ENCODE peak calls at places on chromosomes 6 and 20, in four cellular contexts. R is thoracic aorta, Y is tibial artery, H is breast epithelium. J is an unnamed sample.

GRCh38 chr20:53083411-53083810 is 111.3 kb downstream of the TSHZ2 start:
- DNase-seq in H (no peak), R (no peak), Y (no peak), J (no peak)

GRCh38 chr6:13097454-13097853 is 230.9 kb downstream of the TBC1D7 start:
- DNase-seq in Y (no peak), H (no peak), R (no peak), J (no peak)

GRCh38 chr6:72861059-72861458 is 239.2 kb downstream of the KCNQ5 start:
- DNase-seq in H (no peak), Y (no peak), R (no peak), J (no peak)

GRCh38 chr20:878511-879307 is 37.4 kb downstream of the ANGPT4 start:
- DNase-seq in Y (no peak), H (no peak), R (no peak), J (no peak)

GRCh38 chr20:36835025-36835424 is 40.9 kb upstream of the TLDC2 start:
- DNase-seq in Y (no peak), R (no peak), H (no peak), J (no peak)

GRCh38 chr6:89410231-89411018 is 1.6 kb downstream of the RRAGD start:
- DNase-seq in R (no peak), Y (no peak), H (no peak), J (no peak)

GRCh38 chr6:157469378-157469777 is 88.4 kb downstream of the ZDHHC14 start:
- DNase-seq in Y (no peak), H (no peak), R (no peak), J (no peak)

GRCh38 chr6:128438311-128438916 is 82.0 kb downstream of the PTPRK start:
- DNase-seq in Y (no peak), R (no peak), H (no peak), J (no peak)

DNA sequence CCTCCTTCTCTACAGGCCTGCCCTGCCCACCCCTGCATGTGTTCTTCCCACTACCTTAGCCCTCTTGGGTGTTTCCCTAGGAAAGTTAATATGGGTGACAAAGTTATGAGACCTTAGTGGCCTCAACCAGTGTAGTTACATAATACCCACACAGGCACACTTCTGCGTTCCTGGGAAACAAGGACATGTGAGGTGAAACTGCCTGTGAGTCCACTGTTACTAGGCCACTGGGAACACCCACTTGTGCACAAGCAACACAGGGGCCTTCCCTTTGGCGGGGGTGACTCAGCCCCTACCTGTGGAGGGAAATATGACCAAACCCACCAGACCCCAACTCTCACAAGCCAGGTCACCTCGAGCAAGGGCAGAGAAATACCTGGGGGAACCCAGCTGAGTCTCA is 12.8 kb downstream of the PI16 start:
- DNase-seq in H (no peak), R (no peak), Y (peak; percentile 51), J (no peak)
- TF ChIP-seq CTCF in H (no peak), R (no peak), Y (no peak), J (no peak)

GRCh38 chr6:5113096-5113495 is 28.0 kb downstream of the PPP1R3G start:
- DNase-seq in Y (no peak), R (no peak), H (no peak), J (no peak)
- H3K27ac ChIP-seq in Y (no peak overlapping the region), R (no peak overlapping the region), H (no peak overlapping the region), J (no peak overlapping the region)

DNA sequence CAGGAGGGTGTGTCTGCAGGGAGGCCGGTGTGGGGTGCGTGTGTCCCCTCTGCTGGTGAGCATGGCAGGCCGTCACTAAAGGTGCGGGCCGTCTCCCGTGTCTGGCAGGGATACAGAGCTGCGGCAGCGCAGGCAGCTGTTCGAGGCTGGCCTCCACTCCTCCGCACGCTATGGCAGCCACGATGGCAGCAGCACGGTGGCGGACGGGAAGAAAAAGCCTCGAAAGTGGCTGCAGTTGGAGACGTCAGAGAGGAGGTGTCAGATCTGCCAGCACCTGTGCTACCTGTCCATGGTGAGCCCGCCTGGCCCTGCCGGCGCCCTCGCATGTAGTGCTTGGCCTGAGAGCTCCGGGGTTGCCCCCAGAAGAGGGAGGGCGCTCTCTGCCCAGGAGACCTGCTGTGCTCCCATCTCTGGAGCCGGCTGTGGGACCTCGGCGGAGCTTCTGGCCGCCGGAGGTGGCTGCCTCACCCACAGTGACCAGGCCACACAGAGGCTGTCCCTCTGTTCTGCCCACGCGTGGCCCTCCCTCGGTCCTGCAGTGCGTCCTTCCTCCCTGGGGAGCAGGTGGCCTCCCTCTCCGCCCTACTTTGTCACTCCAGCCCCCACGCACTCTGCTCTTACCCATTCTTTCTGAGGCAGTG is 149.6 kb downstream of the DTNBP1 start:
- DNase-seq in Y (no peak), H (no peak), R (no peak), J (no peak)
- H3K36me3 ChIP-seq in Y (peaks cover 31% of the 10 kb centered on the region), H (peaks cover 8% of the 10 kb centered on the region), R (peaks cover 28% of the 10 kb centered on the region), J (peaks cover 88% of the 10 kb centered on the region)

GRCh38 chr6:18122128-18123093 is at the start of gene NHLRC1:
- DNase-seq in Y (peak; percentile 94), H (peak; percentile 84), R (peak; percentile 82), J (peak; percentile 92)

GRCh38 chr6:18119236-18119635 is 3.2 kb downstream of the NHLRC1 start:
- DNase-seq in H (no peak), R (no peak), Y (no peak), J (no peak)

GRCh38 chr6:18118330-18118729 is 4.1 kb downstream of the NHLRC1 start:
- DNase-seq in H (no peak), R (no peak), Y (no peak), J (no peak)

GRCh38 chr6:18126116-18126515 is 3.6 kb upstream of the NHLRC1 start:
- DNase-seq in R (no peak), Y (no peak), H (no peak), J (no peak)

DNA sequence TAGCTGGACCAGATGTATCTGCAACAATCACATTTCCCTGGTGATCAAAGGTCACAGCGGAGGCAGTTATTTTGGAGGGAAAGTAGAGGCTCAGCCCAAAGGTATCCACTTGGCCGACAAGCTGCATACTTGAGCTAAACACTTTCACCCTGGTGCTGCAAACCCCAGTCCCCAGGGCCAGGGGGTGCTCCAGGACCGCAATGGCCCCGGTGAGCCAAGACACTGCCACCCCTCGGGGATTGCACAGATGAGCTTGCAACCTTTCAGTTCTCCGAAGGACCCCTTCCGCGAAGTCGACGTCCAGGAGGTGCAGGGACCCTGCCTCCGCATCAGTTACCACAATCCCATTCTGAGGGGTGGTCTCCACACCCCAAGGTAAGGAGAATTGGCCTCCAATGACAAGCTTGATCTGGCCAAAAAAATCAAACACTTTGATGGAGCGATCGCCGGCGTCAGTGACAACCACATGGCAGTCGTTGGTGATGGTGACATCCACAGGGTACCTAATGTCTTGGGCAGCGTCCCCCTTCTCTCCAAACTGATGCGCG is 823 bp downstream of the NHLRC1 start:
- DNase-seq in Y (no peak), R (no peak), H (no peak), J (no peak)
- TF ChIP-seq CTCF in Y (no peak), R (no peak), H (no peak), J (no peak)

GRCh38 chr6:129660346-129660676 is 49.7 kb downstream of the ARHGAP18 start:
- DNase-seq in H (no peak), R (no peak), Y (no peak), J (no peak)

GRCh38 chr6:129663531-129663930 is 46.4 kb downstream of the ARHGAP18 start:
- DNase-seq in H (no peak), R (no peak), Y (no peak), J (no peak)

GRCh38 chr6:129662980-129663431 is 47.0 kb downstream of the ARHGAP18 start:
- DNase-seq in R (no peak), H (no peak), Y (no peak), J (no peak)

GRCh38 chr6:129661478-129662405 is 48.2 kb downstream of the ARHGAP18 start:
- DNase-seq in Y (no peak), H (no peak), R (no peak), J (no peak)

GRCh38 chr6:129662406-129662766 is 47.6 kb downstream of the ARHGAP18 start:
- DNase-seq in R (no peak), H (no peak), Y (no peak), J (no peak)
- H3K27ac ChIP-seq in R (no peak overlapping the region), H (peak overlapping the region; percentile 10), Y (no peak overlapping the region), J (peak overlapping the region; percentile 20)

GRCh38 chr6:116557863-116558262 is 4.3 kb downstream of the CALHM4 start:
- DNase-seq in R (no peak), Y (no peak), H (peak; percentile 34), J (no peak)
- H3K36me3 ChIP-seq in R (no peaks in the 10 kb centered on the region), Y (no peaks in the 10 kb centered on the region), H (no peaks in the 10 kb centered on the region), J (no peaks in the 10 kb centered on the region)

GRCh38 chr20:58565461-58566175 is 50.4 kb upstream of the APCDD1L start:
- DNase-seq in H (no peak), Y (no peak), R (no peak), J (no peak)

GRCh38 chr20:58569211-58570125 is 54.3 kb upstream of the APCDD1L start:
- DNase-seq in H (no peak), R (no peak), Y (no peak), J (peak; percentile 66)

GRCh38 chr20:58568441-58568931 is 53.3 kb upstream of the APCDD1L start:
- DNase-seq in H (no peak), R (no peak), Y (no peak), J (no peak)

GRCh38 chr20:58567437-58567836 is 52.2 kb upstream of the APCDD1L start:
- DNase-seq in H (no peak), R (no peak), Y (no peak), J (no peak)

GRCh38 chr20:58566981-58567380 is 51.8 kb upstream of the APCDD1L start:
- DNase-seq in Y (no peak), H (no peak), R (no peak), J (peak; percentile 5)
- TF ChIP-seq CTCF in Y (no peak), H (no peak), R (no peak), J (no peak)

GRCh38 chr6:105795913-105796517 is 290.1 kb upstream of the PRDM1 start:
- DNase-seq in Y (no peak), R (no peak), H (no peak), J (peak; percentile 73)
- H3K27ac ChIP-seq in Y (no peak overlapping the region), R (no peak overlapping the region), H (peak overlapping the region; percentile 40), J (no peak overlapping the region)